ENCODE peak calls at places on chromosomes 11 and 22, in six cellular contexts. L, K, N, Z, C and Q are unnamed samples.

GRCh38 chr11:75429902-75430691 is 2.9 kb downstream of the KLHL35 start:
- DNase-seq in K (peak; percentile 65), Z (no peak), C (peak; percentile 67), N (peak; percentile 54), L (peak; percentile 59), Q (no peak)

GRCh38 chr11:81036168-81036870 is 1595.5 kb upstream of the TENM4 start:
- DNase-seq in L (no peak), K (no peak), N (no peak), Z (no peak), C (no peak), Q (no peak)

GRCh38 chr22:28930357-28931007 is 47.1 kb downstream of the ZNRF3 start:
- DNase-seq in N (no peak), Z (no peak), L (no peak), C (no peak), K (peak; percentile 15), Q (no peak)

GRCh38 chr11:35077709-35078695 is 61.0 kb upstream of the CD44 start:
- DNase-seq in C (peak; percentile 87), L (peak; percentile 84), Z (no peak), K (peak; percentile 94), N (peak; percentile 69), Q (no peak)

GRCh38 chr11:29333993-29334780 is 682.6 kb downstream of the KCNA4 start:
- DNase-seq in N (no peak), Z (no peak), K (peak; percentile 75), C (peak; percentile 57), L (peak; percentile 82), Q (no peak)

GRCh38 chr11:78708388-78708787 is 133.7 kb upstream of the NARS2 start:
- DNase-seq in C (no peak), N (no peak), L (peak; percentile 70), Z (no peak), K (peak; percentile 88), Q (no peak)

GRCh38 chr11:99371257-99371656 is 350.5 kb downstream of the CNTN5 start:
- DNase-seq in K (peak; percentile 41), L (no peak), N (no peak), C (no peak), Z (no peak), Q (no peak)

GRCh38 chr11:3169952-3170755 is 5.0 kb upstream of the OSBPL5 start:
- DNase-seq in L (no peak), N (no peak), C (no peak), K (peak; percentile 71), Z (peak; percentile 52), Q (no peak)

GRCh38 chr11:34977039-34977906 is 60.9 kb downstream of the PDHX start:
- DNase-seq in Z (no peak), L (peak; percentile 74), C (no peak), N (no peak), K (peak; percentile 95), Q (no peak)

GRCh38 chr22:27614291-27615007 is 187.1 kb downstream of the MN1 start:
- DNase-seq in Z (no peak), C (no peak), L (no peak), K (no peak), N (no peak), Q (no peak)

GRCh38 chr11:97140885-97141494 is 751.2 kb downstream of the JRKL start:
- DNase-seq in K (peak; percentile 16), Z (no peak), C (peak; percentile 34), L (no peak), N (no peak), Q (no peak)

GRCh38 chr11:48116843-48117242 is 99.8 kb upstream of the OR4B1 start:
- DNase-seq in L (peak; percentile 39), Z (no peak), N (no peak), C (peak; percentile 51), K (no peak), Q (no peak)

GRCh38 chr11:132782102-132782501 is 750.2 kb downstream of the OPCML start:
- DNase-seq in K (no peak), Z (no peak), N (no peak), C (no peak), L (no peak), Q (no peak)

GRCh38 chr11:69198891-69199582 is 43.3 kb downstream of the SMIM38 start:
- DNase-seq in Z (no peak), C (no peak), N (no peak), L (no peak), K (no peak), Q (no peak)

GRCh38 chr22:27805841-27806240 is 4.3 kb upstream of the MN1 start:
- DNase-seq in C (no peak), N (no peak), Z (no peak), L (no peak), K (no peak), Q (no peak)

GRCh38 chr22:21624120-21624879 is 5.5 kb downstream of the YDJC start:
- DNase-seq in K (peak; percentile 26), C (no peak), N (no peak), L (no peak), Z (no peak), Q (peak; percentile 5)

GRCh38 chr11:94100253-94100652 is 28.4 kb upstream of the PANX1 start:
- DNase-seq in K (no peak), N (no peak), L (no peak), Z (no peak), C (no peak), Q (no peak)

GRCh38 chr22:43128116-43128515 is 15.1 kb downstream of the MCAT start:
- DNase-seq in C (no peak), K (no peak), N (no peak), L (no peak), Z (no peak), Q (no peak)

GRCh38 chr22:24086310-24086709 is 75.2 kb downstream of the CABIN1 start:
- DNase-seq in C (no peak), Z (peak; percentile 50), L (no peak), K (no peak), N (no peak), Q (no peak)

GRCh38 chr11:4026389-4026788 is 68.2 kb upstream of the RRM1 start:
- DNase-seq in C (no peak), K (no peak), N (no peak), Z (no peak), L (no peak), Q (no peak)

GRCh38 chr11:85627332-85627997 is at the start of gene DLG2:
- DNase-seq in Z (peak; percentile 60), N (no peak), K (peak; percentile 64), C (peak; percentile 23), L (peak; percentile 57), Q (no peak)